ENCODE peak calls at places on chromosomes 2 and 18, in five cellular contexts. R is cardiac muscle cell; N is activated naive CD4-positive, alpha-beta T cell; U is NCI-H1092 treated with DMSO at 0.1 percent for 48 hours; Q is WTC11. L is an unnamed sample.

GRCh38 chr2:43461461-43462073 is 134.3 kb downstream of the THADA start:
- DNase-seq in R (no peak), N (no peak), U (no peak), Q (no peak), L (no peak)

GRCh38 chr2:170814551-170815245 is 2.0 kb upstream of the GAD1 start:
- DNase-seq in R (no peak), N (no peak), U (peak), Q (peak), L (no peak)

GRCh38 chr2:15688924-15689568 is 97.4 kb downstream of the DDX1 start:
- DNase-seq in R (no peak), N (no peak), U (no peak), Q (no peak), L (no peak)

GRCh38 chr2:170711774-170712652 is 3.1 kb upstream of the SP5 start:
- DNase-seq in R (peak), N (no peak), U (peak), Q (peak), L (no peak)

GRCh38 chr2:42938671-42939370 is 146.4 kb upstream of the HAAO start:
- DNase-seq in R (no peak), N (no peak), U (no peak), Q (no peak), L (no peak)

GRCh38 chr2:98269274-98269673 is 77.0 kb upstream of the CNGA3 start:
- DNase-seq in R (peak), N (no peak), U (peak), Q (no peak), L (no peak)

GRCh38 chr18:23981369-23981768 is 33.2 kb upstream of the TTC39C start:
- DNase-seq in R (peak), N (no peak), U (no peak), Q (no peak), L (no peak)

GRCh38 chr18:46718501-46719341 is 38.1 kb downstream of the ST8SIA5 start:
- DNase-seq in R (no peak), N (no peak), U (no peak), Q (no peak), L (no peak)

GRCh38 chr18:13746636-13747035 is 20.2 kb downstream of the RNMT start:
- DNase-seq in R (no peak), N (no peak), U (no peak), Q (no peak), L (no peak)

GRCh38 chr2:73931531-73932500 is 5.1 kb downstream of the DGUOK start:
- DNase-seq in R (no peak), N (no peak), U (no peak), Q (no peak), L (no peak)

GRCh38 chr18:27954226-27954625 is 222.7 kb downstream of the CDH2 start:
- DNase-seq in R (no peak), N (no peak), U (no peak), Q (no peak), L (no peak)

GRCh38 chr2:111209045-111209514 is 88.4 kb downstream of the BCL2L11 start:
- DNase-seq in R (no peak), N (no peak), U (no peak), Q (no peak), L (no peak)

GRCh38 chr2:196555161-196555560 is 84.4 kb upstream of the CCDC150 start:
- DNase-seq in R (no peak), N (no peak), U (no peak), Q (no peak), L (no peak)

GRCh38 chr18:59900222-59901128 is 679 bp downstream of the PMAIP1 start:
- DNase-seq in R (peak), N (peak), U (peak), Q (peak), L (peak)

GRCh38 chr18:79583426-79583825 is 96.2 kb upstream of the CTDP1 start:
- DNase-seq in R (no peak), N (no peak), U (no peak), Q (no peak), L (no peak)

GRCh38 chr2:161946489-161947107 is 127.4 kb downstream of the DPP4 start:
- DNase-seq in R (peak), N (no peak), U (peak), Q (no peak), L (no peak)

GRCh38 chr18:8990276-8991031 is 112.0 kb upstream of the NDUFV2 start:
- DNase-seq in R (no peak), N (no peak), U (no peak), Q (no peak), L (no peak)

GRCh38 chr2:238302076-238302475 is 13.7 kb upstream of the PER2 start:
- DNase-seq in R (no peak), N (no peak), U (no peak), Q (no peak), L (no peak)